ENCODE peak calls at places on chromosomes 1 and 21, in six cellular contexts. A, P, I, N, F and D are unnamed samples.

GRCh38 chr1:176843352-176844297 is 320.9 kb downstream of the ASTN1 start:
- DNase-seq in N (no peak), A (no peak), F (no peak), I (no peak), P (no peak), D (peak)

GRCh38 chr1:103457856-103458255 is 67.6 kb upstream of the RNPC3 start:
- DNase-seq in F (no peak), N (no peak), A (no peak), I (no peak), P (no peak), D (no peak)

GRCh38 chr1:42806171-42806570 is 10.8 kb upstream of the ERMAP start:
- DNase-seq in N (no peak), P (no peak), F (no peak), I (no peak), A (no peak), D (no peak)

GRCh38 chr1:207867136-207868081 is 43.5 kb downstream of the CD34 start:
- DNase-seq in A (no peak), I (no peak), F (peak), P (peak), N (no peak), D (peak)

GRCh38 chr1:5119496-5120234 is 465.3 kb downstream of the AJAP1 start:
- DNase-seq in P (no peak), I (no peak), F (no peak), N (no peak), A (no peak), D (no peak)

GRCh38 chr1:74363220-74363619 is 128.0 kb downstream of the TNNI3K start:
- DNase-seq in P (no peak), N (no peak), I (no peak), A (no peak), F (no peak), D (no peak)

GRCh38 chr1:162276493-162276892 is 100.2 kb downstream of the SPATA46 start:
- DNase-seq in A (peak), I (no peak), N (no peak), F (peak), P (no peak), D (no peak)

GRCh38 chr1:152220166-152221163 is 3.5 kb downstream of the HRNR start:
- DNase-seq in N (no peak), P (no peak), I (no peak), F (no peak), A (no peak), D (no peak)

GRCh38 chr1:24107462-24108225 is 4.3 kb downstream of the MYOM3 start:
- DNase-seq in A (no peak), N (no peak), P (no peak), F (no peak), I (no peak), D (no peak)

GRCh38 chr21:26776320-26777021 is 68.7 kb downstream of the ADAMTS1 start:
- DNase-seq in P (no peak), A (no peak), N (no peak), I (no peak), F (no peak), D (no peak)

GRCh38 chr1:53552981-53553733 is 94.0 kb downstream of the DMRTB1 start:
- DNase-seq in I (no peak), N (no peak), P (no peak), F (no peak), A (no peak), D (no peak)